ENCODE peak calls at places on chromosomes 12 and 14, in ten cellular contexts. S is ovary, G is AG10803, B is upper lobe of right lung, H is tibial nerve, Z is choroid plexus epithelial cell, N is transverse colon, C is PC-3, V is upper lobe of left lung, K is AG04450. F is an unnamed sample.

GRCh38 chr12:1993341-1993740 is 10.9 kb downstream of the DCP1B start:
- DNase-seq in S (no peak), G (peak; percentile 94), B (no peak), H (no peak), Z (peak; percentile 92), N (no peak), C (peak; percentile 86), V (no peak), K (peak; percentile 88), F (peak; percentile 43)

GRCh38 chr12:52004042-52004648 is 2.6 kb upstream of the TAMALIN start:
- DNase-seq in S (peak; percentile 79), G (peak; percentile 56), B (no peak), H (no peak), Z (peak; percentile 66), N (peak; percentile 55), C (peak; percentile 65), V (peak; percentile 61), K (no peak), F (no peak)

GRCh38 chr12:73514672-73515071 is 1023.0 kb upstream of the ATXN7L3B start:
- DNase-seq in S (no peak), G (no peak), B (no peak), H (no peak), Z (no peak), N (no peak), C (peak; percentile 13), V (no peak), K (no peak), F (no peak)

GRCh38 chr12:51323966-51324895 is at the start of gene BIN2:
- DNase-seq in S (peak; percentile 41), G (no peak), B (peak; percentile 87), H (peak; percentile 22), Z (no peak), N (peak; percentile 74), C (no peak), V (peak; percentile 72), K (no peak), F (no peak)

GRCh38 chr12:49643135-49643534 is 19.8 kb downstream of the PRPF40B start:
- DNase-seq in S (no peak), G (no peak), B (no peak), H (no peak), Z (no peak), N (no peak), C (no peak), V (no peak), K (no peak), F (no peak)

GRCh38 chr14:57189070-57189469 is 79.6 kb downstream of the EXOC5 start:
- DNase-seq in S (no peak), G (peak; percentile 50), B (no peak), H (no peak), Z (peak; percentile 54), N (no peak), C (peak; percentile 67), V (no peak), K (no peak), F (peak; percentile 91)

GRCh38 chr12:103913100-103913499 is 17.1 kb upstream of the HSP90B1 start:
- DNase-seq in S (no peak), G (no peak), B (no peak), H (no peak), Z (no peak), N (no peak), C (no peak), V (no peak), K (no peak), F (no peak)

GRCh38 chr12:122190842-122191668 is 8.1 kb downstream of the LRRC43 start:
- DNase-seq in S (no peak), G (peak; percentile 40), B (peak; percentile 76), H (no peak), Z (peak; percentile 73), N (peak; percentile 84), C (peak; percentile 90), V (peak; percentile 52), K (peak; percentile 15), F (no peak)

GRCh38 chr14:103686831-103687485 is 28.3 kb downstream of the XRCC3 start:
- DNase-seq in S (peak; percentile 43), G (peak; percentile 32), B (no peak), H (no peak), Z (peak; percentile 87), N (no peak), C (no peak), V (no peak), K (no peak), F (peak; percentile 53)

GRCh38 chr14:51566831-51567582 is 84.7 kb upstream of the FRMD6 start:
- DNase-seq in S (no peak), G (no peak), B (no peak), H (no peak), Z (no peak), N (no peak), C (no peak), V (no peak), K (no peak), F (no peak)

GRCh38 chr12:54936736-54937135 is 47.8 kb downstream of the TESPA1 start:
- DNase-seq in S (no peak), G (no peak), B (no peak), H (no peak), Z (no peak), N (no peak), C (peak; percentile 80), V (no peak), K (no peak), F (no peak)

GRCh38 chr14:70005281-70005805 is 126.1 kb downstream of the SMOC1 start:
- DNase-seq in S (no peak), G (no peak), B (no peak), H (no peak), Z (no peak), N (peak; percentile 28), C (no peak), V (no peak), K (no peak), F (no peak)

GRCh38 chr12:44078273-44078672 is 242.4 kb downstream of the TMEM117 start:
- DNase-seq in S (no peak), G (no peak), B (no peak), H (no peak), Z (no peak), N (no peak), C (peak; percentile 66), V (no peak), K (no peak), F (no peak)

GRCh38 chr14:54767139-54767431 is 135.5 kb downstream of the GCH1 start:
- DNase-seq in S (no peak), G (no peak), B (peak; percentile 32), H (no peak), Z (no peak), N (no peak), C (no peak), V (no peak), K (no peak), F (no peak)

GRCh38 chr14:77307099-77307496 is 13.6 kb downstream of the POMT2 start:
- DNase-seq in S (no peak), G (no peak), B (no peak), H (no peak), Z (peak; percentile 36), N (no peak), C (no peak), V (no peak), K (no peak), F (no peak)

GRCh38 chr14:99454246-99454645 is 26.4 kb downstream of the SETD3 start:
- DNase-seq in S (no peak), G (no peak), B (no peak), H (no peak), Z (peak; percentile 30), N (no peak), C (no peak), V (no peak), K (no peak), F (no peak)

GRCh38 chr14:56004807-56005579 is 113.2 kb upstream of the PELI2 start:
- DNase-seq in S (peak; percentile 66), G (peak; percentile 86), B (no peak), H (no peak), Z (peak; percentile 89), N (peak; percentile 69), C (no peak), V (peak; percentile 45), K (peak; percentile 44), F (peak; percentile 25)

GRCh38 chr12:132329036-132329738 is at the start of gene GALNT9:
- DNase-seq in S (peak; percentile 60), G (no peak), B (no peak), H (no peak), Z (peak; percentile 23), N (no peak), C (no peak), V (no peak), K (no peak), F (no peak)
- H3K4me3 ChIP-seq in S (no peak within 1 kb of the TSS), G (no peak within 1 kb of the TSS), B (no peak within 1 kb of the TSS), H (no peak within 1 kb of the TSS), Z (peak within 1 kb of the TSS; percentile 28), N (peak within 1 kb of the TSS; percentile 1), C (no peak within 1 kb of the TSS), V (no peak within 1 kb of the TSS), K (no peak within 1 kb of the TSS), F (no peak within 1 kb of the TSS)

GRCh38 chr12:3119745-3120660 is 42.8 kb downstream of the TSPAN9 start:
- DNase-seq in S (no peak), G (peak; percentile 96), B (peak; percentile 81), H (no peak), Z (peak; percentile 20), N (no peak), C (no peak), V (peak; percentile 34), K (no peak), F (no peak)

GRCh38 chr12:3117144-3117581 is 40.0 kb downstream of the TSPAN9 start:
- DNase-seq in S (no peak), G (peak; percentile 65), B (no peak), H (no peak), Z (peak; percentile 76), N (no peak), C (peak; percentile 37), V (no peak), K (no peak), F (no peak)

GRCh38 chr12:3119192-3119744 is 42.1 kb downstream of the TSPAN9 start:
- DNase-seq in S (no peak), G (peak; percentile 35), B (no peak), H (no peak), Z (peak; percentile 66), N (no peak), C (no peak), V (no peak), K (no peak), F (no peak)

GRCh38 chr12:3116106-3116898 is 39.1 kb downstream of the TSPAN9 start:
- DNase-seq in S (no peak), G (no peak), B (no peak), H (no peak), Z (peak; percentile 92), N (no peak), C (no peak), V (no peak), K (no peak), F (no peak)

GRCh38 chr12:3117628-3118027 is 40.4 kb downstream of the TSPAN9 start:
- DNase-seq in S (no peak), G (peak; percentile 89), B (no peak), H (no peak), Z (peak; percentile 87), N (no peak), C (peak; percentile 70), V (no peak), K (peak; percentile 80), F (no peak)
- H3K4me3 ChIP-seq in S (no peak overlapping the region), G (no peak overlapping the region), B (no peak overlapping the region), H (no peak overlapping the region), Z (no peak overlapping the region), N (no peak overlapping the region), C (peak overlapping the region; percentile 40), V (no peak overlapping the region), K (peak overlapping the region; percentile 31), F (no peak overlapping the region)

GRCh38 chr12:118190266-118190665 is 54.3 kb downstream of the PEBP1 start:
- DNase-seq in S (no peak), G (peak; percentile 29), B (no peak), H (no peak), Z (peak; percentile 57), N (no peak), C (no peak), V (no peak), K (no peak), F (no peak)
- H3K4me3 ChIP-seq in S (peak overlapping the region; percentile 38), G (peak overlapping the region; percentile 56), B (peak overlapping the region; percentile 37), H (peak overlapping the region; percentile 33), Z (peak overlapping the region; percentile 65), N (peak overlapping the region; percentile 20), C (no peak overlapping the region), V (peak overlapping the region; percentile 24), K (peak overlapping the region; percentile 66), F (peak overlapping the region; percentile 62)

GRCh38 chr14:89910706-89911017 is 43.9 kb downstream of the EFCAB11 start:
- DNase-seq in S (no peak), G (no peak), B (no peak), H (no peak), Z (no peak), N (peak; percentile 17), C (no peak), V (no peak), K (no peak), F (no peak)
- H3K4me3 ChIP-seq in S (no peak overlapping the region), G (no peak overlapping the region), B (no peak overlapping the region), H (no peak overlapping the region), Z (no peak overlapping the region), N (peak overlapping the region; percentile 15), C (no peak overlapping the region), V (no peak overlapping the region), K (no peak overlapping the region), F (no peak overlapping the region)